ENCODE peak calls at places on chromosomes 3 and 15, in four cellular contexts. One of them, this sample, is unnamed. For H3K4me1, the result is how much of the 10 kb centered on the place peaks cover.

GRCh38 chr15:25762015-25762662 is 101.0 kb downstream of the ATP10A start:
- DNase-seq in naive thymus-derived CD4-positive, alpha-beta T cell: no peak
- DNase-seq in SJSA1: peak
- DNase-seq in IMR-90: peak
- DNase-seq in this sample: no peak

GRCh38 chr3:19347701-19348100 is 199.4 kb downstream of the KCNH8 start:
- DNase-seq in naive thymus-derived CD4-positive, alpha-beta T cell: no peak
- DNase-seq in SJSA1: no peak
- DNase-seq in IMR-90: no peak
- DNase-seq in this sample: no peak

GRCh38 chr15:48602358-48603122 is 43.0 kb downstream of the FBN1 start:
- DNase-seq in naive thymus-derived CD4-positive, alpha-beta T cell: no peak
- DNase-seq in SJSA1: no peak
- DNase-seq in IMR-90: peak
- DNase-seq in this sample: peak

GRCh38 chr15:93020976-93021772 is 67.8 kb downstream of the RGMA start:
- DNase-seq in naive thymus-derived CD4-positive, alpha-beta T cell: no peak
- DNase-seq in SJSA1: no peak
- DNase-seq in IMR-90: no peak
- DNase-seq in this sample: no peak

GRCh38 chr15:66598095-66598815 is 32.5 kb upstream of the LCTL start:
- DNase-seq in naive thymus-derived CD4-positive, alpha-beta T cell: no peak
- DNase-seq in SJSA1: no peak
- DNase-seq in IMR-90: no peak
- DNase-seq in this sample: no peak

GRCh38 chr3:163916596-163917560 is 1161.4 kb downstream of the SI start:
- DNase-seq in naive thymus-derived CD4-positive, alpha-beta T cell: no peak
- DNase-seq in SJSA1: no peak
- DNase-seq in IMR-90: no peak
- DNase-seq in this sample: no peak

GRCh38 chr3:61985020-61985419 is 388.3 kb downstream of the FEZF2 start:
- DNase-seq in naive thymus-derived CD4-positive, alpha-beta T cell: no peak
- DNase-seq in SJSA1: no peak
- DNase-seq in IMR-90: peak
- DNase-seq in this sample: peak

GRCh38 chr15:85805392-85805791 is 10.7 kb upstream of the KLHL25 start:
- DNase-seq in naive thymus-derived CD4-positive, alpha-beta T cell: no peak
- DNase-seq in SJSA1: no peak
- DNase-seq in IMR-90: no peak
- DNase-seq in this sample: no peak

GRCh38 chr15:99366013-99366412 is 114.7 kb downstream of the LRRC28 start:
- DNase-seq in naive thymus-derived CD4-positive, alpha-beta T cell: no peak
- DNase-seq in SJSA1: no peak
- DNase-seq in IMR-90: no peak
- DNase-seq in this sample: no peak

GRCh38 chr3:95311272-95311671 is 1248.4 kb downstream of the NSUN3 start:
- DNase-seq in naive thymus-derived CD4-positive, alpha-beta T cell: no peak
- DNase-seq in SJSA1: no peak
- DNase-seq in IMR-90: no peak
- DNase-seq in this sample: no peak

GRCh38 chr3:22861426-22861825 is 341.7 kb upstream of the UBE2E2 start:
- DNase-seq in naive thymus-derived CD4-positive, alpha-beta T cell: no peak
- DNase-seq in SJSA1: no peak
- DNase-seq in IMR-90: no peak
- DNase-seq in this sample: no peak

GRCh38 chr3:106004841-106005240 is 136.0 kb upstream of the CBLB start:
- DNase-seq in naive thymus-derived CD4-positive, alpha-beta T cell: no peak
- DNase-seq in SJSA1: no peak
- DNase-seq in IMR-90: no peak
- DNase-seq in this sample: no peak

GRCh38 chr3:183576487-183577107 is 21.1 kb upstream of the KLHL6 start:
- DNase-seq in naive thymus-derived CD4-positive, alpha-beta T cell: no peak
- DNase-seq in SJSA1: no peak
- DNase-seq in IMR-90: no peak
- DNase-seq in this sample: peak

GRCh38 chr3:157360044-157360443 is 76.6 kb upstream of the PTX3 start:
- DNase-seq in naive thymus-derived CD4-positive, alpha-beta T cell: no peak
- DNase-seq in SJSA1: peak
- DNase-seq in IMR-90: peak
- DNase-seq in this sample: no peak

GRCh38 chr15:63735449-63735848 is 98.3 kb downstream of the HERC1 start:
- DNase-seq in naive thymus-derived CD4-positive, alpha-beta T cell: no peak
- DNase-seq in SJSA1: no peak
- DNase-seq in IMR-90: no peak
- DNase-seq in this sample: no peak

GRCh38 chr15:57422113-57422754 is 45.9 kb downstream of the CGNL1 start:
- DNase-seq in naive thymus-derived CD4-positive, alpha-beta T cell: no peak
- DNase-seq in SJSA1: no peak
- DNase-seq in IMR-90: no peak
- DNase-seq in this sample: no peak

GRCh38 chr3:50154840-50155490 is at the start of gene SEMA3F:
- DNase-seq in naive thymus-derived CD4-positive, alpha-beta T cell: peak
- DNase-seq in SJSA1: no peak
- DNase-seq in IMR-90: peak
- DNase-seq in this sample: peak

GRCh38 chr15:74200394-74200793 is 2.2 kb downstream of the STRA6 start:
- DNase-seq in naive thymus-derived CD4-positive, alpha-beta T cell: no peak
- DNase-seq in SJSA1: peak
- DNase-seq in IMR-90: peak
- DNase-seq in this sample: no peak

GRCh38 chr15:64284037-64284436 is 71.9 kb downstream of the CSNK1G1 start:
- DNase-seq in naive thymus-derived CD4-positive, alpha-beta T cell: no peak
- DNase-seq in SJSA1: no peak
- DNase-seq in IMR-90: peak
- DNase-seq in this sample: no peak

GRCh38 chr3:192408721-192409151 is 318.6 kb downstream of the FGF12 start:
- DNase-seq in naive thymus-derived CD4-positive, alpha-beta T cell: no peak
- DNase-seq in SJSA1: no peak
- DNase-seq in IMR-90: no peak
- DNase-seq in this sample: peak

GRCh38 chr15:45603881-45604280 is 16.7 kb downstream of the BLOC1S6 start:
- DNase-seq in naive thymus-derived CD4-positive, alpha-beta T cell: no peak
- DNase-seq in SJSA1: no peak
- DNase-seq in IMR-90: no peak
- DNase-seq in this sample: no peak

GRCh38 chr3:107825556-107825955 is 265.3 kb downstream of the CD47 start:
- DNase-seq in naive thymus-derived CD4-positive, alpha-beta T cell: no peak
- DNase-seq in SJSA1: no peak
- DNase-seq in IMR-90: no peak
- DNase-seq in this sample: no peak

GRCh38 chr3:46143951-46144473 is 64.1 kb downstream of the CCR1 start:
- DNase-seq in naive thymus-derived CD4-positive, alpha-beta T cell: no peak
- DNase-seq in SJSA1: no peak
- DNase-seq in IMR-90: no peak
- DNase-seq in this sample: no peak

GRCh38 chr3:67601385-67601784 is 53.0 kb downstream of the SUCLG2 start:
- DNase-seq in naive thymus-derived CD4-positive, alpha-beta T cell: no peak
- DNase-seq in SJSA1: no peak
- DNase-seq in IMR-90: no peak
- DNase-seq in this sample: no peak

GRCh38 chr3:177883957-177884356 is 652.3 kb upstream of the KCNMB2 start:
- DNase-seq in naive thymus-derived CD4-positive, alpha-beta T cell: no peak
- DNase-seq in SJSA1: no peak
- DNase-seq in IMR-90: no peak
- DNase-seq in this sample: no peak

GRCh38 chr15:58574612-58575011 is 142.8 kb downstream of the LIPC start:
- DNase-seq in naive thymus-derived CD4-positive, alpha-beta T cell: no peak
- DNase-seq in SJSA1: no peak
- DNase-seq in IMR-90: no peak
- DNase-seq in this sample: no peak

GRCh38 chr3:123377173-123377740 is 71.6 kb downstream of the ADCY5 start:
- DNase-seq in naive thymus-derived CD4-positive, alpha-beta T cell: no peak
- DNase-seq in SJSA1: no peak
- DNase-seq in IMR-90: no peak
- DNase-seq in this sample: no peak

GRCh38 chr3:25021816-25022215 is 406.2 kb upstream of the RARB start:
- DNase-seq in naive thymus-derived CD4-positive, alpha-beta T cell: no peak
- DNase-seq in SJSA1: no peak
- DNase-seq in IMR-90: peak
- DNase-seq in this sample: no peak

GRCh38 chr3:69568926-69569325 is 170.3 kb upstream of the MITF start:
- DNase-seq in naive thymus-derived CD4-positive, alpha-beta T cell: no peak
- DNase-seq in SJSA1: no peak
- DNase-seq in IMR-90: peak
- DNase-seq in this sample: peak

GRCh38 chr3:55160241-55160877 is 232.5 kb upstream of the LRTM1 start:
- DNase-seq in naive thymus-derived CD4-positive, alpha-beta T cell: no peak
- DNase-seq in SJSA1: peak
- DNase-seq in IMR-90: peak
- DNase-seq in this sample: peak

GRCh38 chr3:17136251-17136721 is 251.5 kb downstream of the PLCL2 start:
- DNase-seq in naive thymus-derived CD4-positive, alpha-beta T cell: no peak
- DNase-seq in SJSA1: no peak
- DNase-seq in IMR-90: no peak
- DNase-seq in this sample: peak

GRCh38 chr3:46829699-46830208 is 33.5 kb downstream of the MYL3 start:
- DNase-seq in naive thymus-derived CD4-positive, alpha-beta T cell: no peak
- DNase-seq in SJSA1: no peak
- DNase-seq in IMR-90: no peak
- DNase-seq in this sample: no peak

GRCh38 chr15:52706091-52706490 is 26.9 kb upstream of the ATOSA start:
- DNase-seq in naive thymus-derived CD4-positive, alpha-beta T cell: no peak
- DNase-seq in SJSA1: no peak
- DNase-seq in IMR-90: no peak
- DNase-seq in this sample: no peak

GRCh38 chr15:78638658-78639314 is 2.2 kb downstream of the CHRNB4 start:
- DNase-seq in naive thymus-derived CD4-positive, alpha-beta T cell: no peak
- DNase-seq in SJSA1: peak
- DNase-seq in IMR-90: peak
- DNase-seq in this sample: peak

GRCh38 chr3:45035441-45036301 is 9.6 kb downstream of the CLEC3B start:
- DNase-seq in naive thymus-derived CD4-positive, alpha-beta T cell: no peak
- DNase-seq in SJSA1: no peak
- DNase-seq in IMR-90: peak
- DNase-seq in this sample: peak

GRCh38 chr3:172061724-172062184 is 22.4 kb downstream of the FNDC3B start:
- DNase-seq in naive thymus-derived CD4-positive, alpha-beta T cell: no peak
- DNase-seq in SJSA1: no peak
- DNase-seq in IMR-90: peak
- DNase-seq in this sample: peak

GRCh38 chr15:76866716-76867321 is 38.3 kb downstream of the SCAPER start:
- DNase-seq in naive thymus-derived CD4-positive, alpha-beta T cell: no peak
- DNase-seq in SJSA1: no peak
- DNase-seq in IMR-90: peak
- DNase-seq in this sample: no peak

GRCh38 chr15:91603681-91604080 is 249.8 kb upstream of the SLCO3A1 start:
- DNase-seq in naive thymus-derived CD4-positive, alpha-beta T cell: no peak
- DNase-seq in SJSA1: no peak
- DNase-seq in IMR-90: no peak
- DNase-seq in this sample: no peak

GRCh38 chr15:91611924-91612323 is 241.6 kb upstream of the SLCO3A1 start:
- DNase-seq in naive thymus-derived CD4-positive, alpha-beta T cell: no peak
- DNase-seq in SJSA1: no peak
- DNase-seq in IMR-90: no peak
- DNase-seq in this sample: no peak

GRCh38 chr15:91604122-91604521 is 249.4 kb upstream of the SLCO3A1 start:
- DNase-seq in naive thymus-derived CD4-positive, alpha-beta T cell: no peak
- DNase-seq in SJSA1: no peak
- DNase-seq in IMR-90: no peak
- DNase-seq in this sample: no peak

GRCh38 chr15:91605576-91605975 is 247.9 kb upstream of the SLCO3A1 start:
- DNase-seq in naive thymus-derived CD4-positive, alpha-beta T cell: no peak
- DNase-seq in SJSA1: no peak
- DNase-seq in IMR-90: no peak
- DNase-seq in this sample: no peak

GRCh38 chr15:91609231-91609630 is 244.3 kb upstream of the SLCO3A1 start:
- DNase-seq in naive thymus-derived CD4-positive, alpha-beta T cell: no peak
- DNase-seq in SJSA1: no peak
- DNase-seq in IMR-90: no peak
- DNase-seq in this sample: no peak
- H3K4me1 ChIP-seq in naive thymus-derived CD4-positive, alpha-beta T cell: under half
- H3K4me1 ChIP-seq in SJSA1: under half
- H3K4me1 ChIP-seq in IMR-90: under half
- H3K4me1 ChIP-seq in this sample: under half

DNA sequence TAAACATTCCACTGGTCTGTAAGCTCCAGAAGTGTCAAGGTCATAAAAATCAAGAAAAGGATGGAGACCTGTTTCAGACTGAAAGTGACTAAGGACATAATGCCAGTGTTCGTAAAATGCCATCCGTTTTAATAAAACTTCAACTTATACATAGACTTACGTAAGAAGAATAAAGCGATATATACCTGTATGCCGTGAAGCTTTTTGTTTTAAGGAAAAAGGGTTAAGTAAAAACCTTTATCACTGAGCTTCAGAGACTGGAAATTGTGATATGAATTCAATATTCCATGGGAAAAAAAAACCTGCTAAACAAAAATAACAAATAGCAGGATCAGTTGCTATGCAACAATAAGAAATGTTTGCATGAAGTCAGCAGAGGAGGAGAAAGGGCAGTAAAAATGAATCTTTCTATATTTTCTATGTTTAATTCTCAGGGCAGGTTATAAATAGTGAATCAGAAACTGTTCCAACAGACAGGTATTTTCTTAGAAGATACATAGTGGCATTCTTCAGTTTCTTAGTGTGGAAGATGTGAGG is 42.5 kb downstream of the CHSY1 start:
- DNase-seq in naive thymus-derived CD4-positive, alpha-beta T cell: no peak
- DNase-seq in SJSA1: no peak
- DNase-seq in IMR-90: no peak
- DNase-seq in this sample: no peak
- H3K4me1 ChIP-seq in naive thymus-derived CD4-positive, alpha-beta T cell: under half
- H3K4me1 ChIP-seq in SJSA1: under half
- H3K4me1 ChIP-seq in IMR-90: under half
- H3K4me1 ChIP-seq in this sample: half or more

DNA sequence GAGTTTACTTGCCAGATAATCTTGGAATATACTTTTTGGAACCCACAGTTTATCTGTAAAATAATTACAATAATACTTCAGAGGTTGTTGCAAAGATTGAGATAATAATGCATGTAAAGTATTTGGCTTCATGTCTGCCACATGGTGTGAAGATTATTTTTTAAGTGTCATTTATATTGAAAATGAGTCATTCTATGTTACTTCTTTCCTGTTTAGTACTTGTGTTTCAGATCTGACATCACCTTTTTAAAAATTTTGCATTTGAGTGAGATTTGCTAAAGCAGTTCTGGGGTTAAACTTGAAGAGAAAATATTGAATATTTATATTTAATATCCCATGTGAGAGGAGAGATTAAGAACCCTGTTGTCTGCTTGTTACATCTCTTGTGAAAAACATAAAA is 31.2 kb downstream of the IQGAP1 start:
- DNase-seq in naive thymus-derived CD4-positive, alpha-beta T cell: no peak
- DNase-seq in SJSA1: no peak
- DNase-seq in IMR-90: no peak
- DNase-seq in this sample: no peak
- H3K4me1 ChIP-seq in naive thymus-derived CD4-positive, alpha-beta T cell: under half
- H3K4me1 ChIP-seq in SJSA1: under half
- H3K4me1 ChIP-seq in IMR-90: under half
- H3K4me1 ChIP-seq in this sample: under half

DNA sequence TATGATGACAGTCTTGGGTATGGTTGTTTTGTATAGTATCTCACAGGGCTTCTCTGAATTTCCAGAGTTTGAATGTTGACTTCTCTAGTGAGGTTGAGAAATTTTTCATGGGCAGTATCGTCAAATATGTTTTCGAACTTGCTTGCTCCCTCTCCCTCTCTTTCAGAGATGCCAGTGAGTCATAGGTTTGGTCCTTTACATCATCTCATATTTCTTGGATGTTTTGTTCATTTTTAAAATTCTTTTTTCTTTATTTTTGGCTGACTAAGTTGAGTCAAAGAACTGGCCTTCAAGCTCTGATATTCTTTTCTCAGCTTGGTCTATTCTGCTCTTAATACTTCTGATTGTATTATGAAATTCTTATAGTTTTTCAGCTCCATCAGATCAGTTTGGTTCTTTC is 282.3 kb upstream of the NECTIN3 start:
- DNase-seq in naive thymus-derived CD4-positive, alpha-beta T cell: no peak
- DNase-seq in SJSA1: no peak
- DNase-seq in IMR-90: peak
- DNase-seq in this sample: no peak
- H3K4me1 ChIP-seq in naive thymus-derived CD4-positive, alpha-beta T cell: under half
- H3K4me1 ChIP-seq in SJSA1: under half
- H3K4me1 ChIP-seq in IMR-90: under half
- H3K4me1 ChIP-seq in this sample: under half

This sample was measured in cardiac muscle cell.